ENCODE peak calls at places on chromosomes 13 and 19, in nine cellular contexts. E is MM.1S, H is HFFc6, G is keratinocyte, Y is left lung, V is RWPE1, M is hepatocyte, F is upper lobe of right lung, N is B cell. A is an unnamed sample.

GRCh38 chr19:40584007-40584406 is 7.3 kb downstream of the SHKBP1 start:
- DNase-seq in N (no peak), G (no peak), M (no peak), V (no peak), F (no peak), Y (no peak), H (no peak), E (no peak), A (no peak)

GRCh38 chr19:40392123-40392522 is 2.1 kb upstream of the HIPK4 start:
- DNase-seq in F (no peak), Y (no peak), V (no peak), E (no peak), G (no peak), N (no peak), H (no peak), M (no peak), A (no peak)

GRCh38 chr13:21034602-21035190 is 26.7 kb downstream of the LATS2 start:
- DNase-seq in G (no peak), V (no peak), N (no peak), E (no peak), F (no peak), M (no peak), H (no peak), Y (no peak), A (peak)

GRCh38 chr19:53908933-53909415 is at the start of gene CACNG7:
- DNase-seq in H (no peak), E (no peak), M (no peak), Y (no peak), V (no peak), G (no peak), F (no peak), N (no peak), A (no peak)

GRCh38 chr13:100520936-100521765 is 67.4 kb downstream of the GGACT start:
- DNase-seq in V (no peak), Y (no peak), N (no peak), E (no peak), G (no peak), M (no peak), H (no peak), F (no peak), A (no peak)

GRCh38 chr13:44578064-44578394 is 1.9 kb upstream of the TSC22D1 start:
- DNase-seq in V (no peak), H (no peak), N (no peak), F (no peak), G (no peak), M (no peak), Y (no peak), E (no peak), A (no peak)

GRCh38 chr19:5231857-5232503 is 108.6 kb downstream of the PTPRS start:
- DNase-seq in F (no peak), E (no peak), G (no peak), H (no peak), M (no peak), N (no peak), Y (no peak), V (no peak), A (no peak)

GRCh38 chr13:99587893-99588606 is 86.8 kb downstream of the TM9SF2 start:
- DNase-seq in M (no peak), G (no peak), H (no peak), Y (no peak), N (no peak), F (no peak), E (no peak), V (no peak), A (no peak)

GRCh38 chr19:11737964-11738745 is 591 bp downstream of the ZNF823 start:
- DNase-seq in Y (peak), H (peak), G (no peak), N (peak), F (peak), V (no peak), E (peak), M (peak), A (peak)

GRCh38 chr13:29282096-29282495 is 313.4 kb downstream of the SLC7A1 start:
- DNase-seq in V (no peak), G (no peak), H (no peak), N (no peak), E (no peak), F (no peak), Y (no peak), M (no peak), A (no peak)

GRCh38 chr13:29369060-29369743 is 226.3 kb downstream of the SLC7A1 start:
- DNase-seq in Y (no peak), F (no peak), G (no peak), M (peak), E (peak), V (peak), N (peak), H (peak), A (no peak)

GRCh38 chr19:39778763-39779162 is at the start of gene LEUTX:
- DNase-seq in F (no peak), G (no peak), H (no peak), Y (no peak), M (no peak), N (no peak), V (no peak), E (no peak), A (peak)

GRCh38 chr19:54305141-54305540 is 7.8 kb downstream of the LILRA5 start:
- DNase-seq in G (no peak), E (no peak), M (no peak), V (no peak), N (no peak), F (no peak), H (no peak), Y (no peak), A (no peak)

GRCh38 chr19:7772752-7773291 is 9.8 kb downstream of the CLEC4M start:
- DNase-seq in E (no peak), Y (no peak), M (no peak), F (no peak), N (no peak), H (no peak), G (peak), V (peak), A (peak)

GRCh38 chr19:13056052-13056660 is 46.5 kb downstream of the LYL1 start:
- DNase-seq in E (no peak), H (peak), G (peak), F (peak), N (no peak), Y (peak), V (peak), M (peak), A (no peak)

GRCh38 chr19:718251-719024 is 9.7 kb downstream of the PALM start:
- DNase-seq in N (peak), G (no peak), Y (no peak), M (no peak), V (no peak), F (no peak), H (no peak), E (no peak), A (no peak)

GRCh38 chr13:73136776-73137175 is 78.0 kb downstream of the KLF5 start:
- DNase-seq in F (no peak), H (peak), V (no peak), Y (no peak), N (no peak), E (no peak), G (no peak), M (no peak), A (no peak)

GRCh38 chr13:73133536-73133935 is 74.7 kb downstream of the KLF5 start:
- DNase-seq in N (no peak), F (no peak), E (no peak), H (peak), M (no peak), G (no peak), V (peak), Y (no peak), A (no peak)

GRCh38 chr13:73129023-73129422 is 70.2 kb downstream of the KLF5 start:
- DNase-seq in F (no peak), V (no peak), M (no peak), E (no peak), G (no peak), N (no peak), Y (no peak), H (no peak), A (no peak)

GRCh38 chr13:73131247-73131646 is 72.4 kb downstream of the KLF5 start:
- DNase-seq in N (no peak), M (no peak), F (no peak), E (no peak), H (no peak), V (no peak), G (no peak), Y (no peak), A (no peak)
- TF ChIP-seq CTCF in N (no peak), M (no peak), F (no peak), E (no peak), H (no peak), V (no peak), G (no peak), Y (no peak), A (no peak)

GRCh38 chr13:112614835-112615234 is 26.9 kb upstream of the TUBGCP3 start:
- DNase-seq in E (no peak), Y (no peak), V (no peak), M (no peak), N (no peak), F (no peak), G (no peak), H (no peak), A (no peak)

GRCh38 chr13:112615391-112615790 is 27.4 kb upstream of the TUBGCP3 start:
- DNase-seq in M (no peak), H (no peak), V (peak), E (no peak), N (no peak), Y (no peak), F (no peak), G (no peak), A (no peak)

GRCh38 chr13:112617754-112618375 is 29.9 kb upstream of the TUBGCP3 start:
- DNase-seq in H (no peak), Y (no peak), N (no peak), V (no peak), M (no peak), G (no peak), F (no peak), E (no peak), A (no peak)

GRCh38 chr13:112618501-112618900 is 30.5 kb upstream of the TUBGCP3 start:
- DNase-seq in M (no peak), F (no peak), N (no peak), E (no peak), V (no peak), H (no peak), G (no peak), Y (no peak), A (no peak)

DNA sequence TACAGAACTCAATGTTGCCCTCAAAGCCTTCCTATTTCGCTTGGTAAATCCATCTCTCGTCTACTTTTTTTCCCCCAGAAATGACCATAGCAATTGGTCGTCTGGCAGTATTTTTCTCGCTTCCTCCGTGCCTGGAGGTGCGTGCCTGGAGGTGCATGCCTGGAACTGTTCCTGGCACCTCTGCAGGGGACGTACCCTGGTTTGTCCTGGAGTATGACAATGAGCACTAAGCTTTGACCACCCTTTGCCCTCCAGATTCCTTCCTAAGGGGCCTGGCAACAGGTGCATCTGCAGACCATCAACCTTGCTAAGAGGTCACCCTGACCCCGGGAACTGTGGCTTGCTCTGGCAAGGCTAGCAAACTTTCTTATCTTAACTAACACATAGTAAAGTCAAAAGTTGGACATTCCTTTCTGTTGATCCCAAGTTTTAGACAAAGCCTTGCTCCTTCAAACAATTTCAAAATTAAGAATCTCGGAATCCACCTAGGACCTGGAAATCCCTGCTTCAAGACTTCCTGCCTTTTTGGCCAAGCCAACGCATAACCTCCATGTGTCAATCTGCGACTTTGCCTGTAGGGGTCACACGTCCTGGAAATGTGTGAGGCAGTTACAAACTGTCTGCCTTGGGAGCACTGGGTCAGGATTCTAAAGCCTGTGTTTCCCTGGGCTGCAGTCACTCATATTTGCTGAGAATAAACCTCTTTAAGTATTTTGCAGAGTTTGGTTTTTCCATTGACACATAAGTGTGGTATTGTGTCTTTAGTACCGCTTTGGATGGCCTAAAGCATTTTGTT is 28.8 kb upstream of the TUBGCP3 start:
- DNase-seq in F (no peak), V (no peak), M (peak), G (no peak), E (peak), Y (no peak), N (no peak), H (peak), A (peak)
- TF ChIP-seq CTCF in F (peak), V (peak), M (peak), G (peak), E (peak), Y (peak), N (peak), H (peak), A (peak)

GRCh38 chr13:35848316-35848715 is 282.9 kb downstream of the DCLK1 start:
- DNase-seq in V (no peak), M (peak), G (no peak), F (no peak), E (no peak), Y (no peak), H (no peak), N (no peak), A (no peak)
- TF ChIP-seq CTCF in V (no peak), M (no peak), G (no peak), F (no peak), E (no peak), Y (no peak), H (no peak), N (no peak), A (no peak)

GRCh38 chr13:77013853-77014542 is 13.0 kb downstream of the FBXL3 start:
- DNase-seq in N (no peak), V (no peak), E (no peak), F (no peak), G (no peak), H (no peak), Y (no peak), M (no peak), A (no peak)

GRCh38 chr13:77014906-77015685 is 11.9 kb downstream of the FBXL3 start:
- DNase-seq in H (no peak), Y (no peak), V (no peak), M (no peak), E (no peak), F (no peak), N (no peak), G (no peak), A (no peak)

GRCh38 chr13:77019756-77020155 is 7.2 kb downstream of the FBXL3 start:
- DNase-seq in V (no peak), G (no peak), F (no peak), E (no peak), M (no peak), N (no peak), H (no peak), Y (no peak), A (no peak)

GRCh38 chr13:77016241-77016812 is 10.6 kb downstream of the FBXL3 start:
- DNase-seq in N (no peak), G (no peak), Y (no peak), V (no peak), E (no peak), H (no peak), M (no peak), F (no peak), A (no peak)

DNA sequence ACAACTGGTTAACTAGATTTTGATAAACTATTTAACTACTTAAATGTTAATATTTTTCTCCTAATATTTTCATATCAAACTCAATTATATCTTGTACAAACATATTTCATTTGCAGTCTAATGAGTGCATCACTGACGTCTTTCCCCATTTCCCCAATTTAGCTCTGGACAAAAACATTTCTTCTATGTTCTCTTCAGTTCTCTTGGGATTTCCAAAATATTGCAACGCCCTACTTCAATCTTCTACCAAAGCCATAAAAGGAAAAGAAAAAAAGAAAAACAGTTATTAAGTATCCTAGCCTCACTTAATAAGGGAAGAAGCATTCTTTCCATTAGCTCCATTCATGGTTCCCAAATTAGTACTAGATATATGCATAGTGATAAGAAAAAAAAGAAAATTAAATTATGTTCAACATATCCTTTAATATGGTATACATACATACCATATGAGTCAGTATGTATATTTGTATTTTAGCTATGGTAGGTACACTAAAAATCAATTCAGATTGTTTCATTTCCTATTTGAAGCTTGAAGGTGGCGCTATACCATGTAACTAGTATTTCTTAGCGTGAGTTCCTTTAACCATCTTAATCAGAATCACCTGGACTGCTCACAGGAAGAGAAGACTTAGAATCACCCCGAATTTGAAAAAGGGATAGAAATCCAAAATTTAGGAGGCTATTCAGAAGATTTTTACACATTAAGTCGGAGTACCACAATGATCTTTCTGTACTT is 9.9 kb downstream of the FBXL3 start:
- DNase-seq in E (no peak), F (no peak), N (no peak), H (no peak), M (no peak), Y (no peak), V (no peak), G (no peak), A (no peak)
- TF ChIP-seq CTCF in E (no peak), F (no peak), N (no peak), H (peak), M (peak), Y (no peak), V (no peak), G (no peak), A (no peak)

GRCh38 chr19:14516048-14516534 is 2.1 kb downstream of the DNAJB1 start:
- DNase-seq in E (no peak), N (no peak), V (no peak), M (no peak), F (peak), H (no peak), G (no peak), Y (no peak), A (no peak)
- TF ChIP-seq CTCF in E (no peak), N (no peak), V (no peak), M (no peak), F (peak), H (peak), G (peak), Y (no peak), A (no peak)

GRCh38 chr19:43624933-43625332 is 5.5 kb upstream of the ZNF428 start:
- DNase-seq in F (peak), M (no peak), Y (peak), G (peak), N (peak), H (no peak), V (no peak), E (peak), A (peak)
- TF ChIP-seq CTCF in F (peak), M (peak), Y (no peak), G (peak), N (peak), H (no peak), V (no peak), E (peak), A (peak)

DNA sequence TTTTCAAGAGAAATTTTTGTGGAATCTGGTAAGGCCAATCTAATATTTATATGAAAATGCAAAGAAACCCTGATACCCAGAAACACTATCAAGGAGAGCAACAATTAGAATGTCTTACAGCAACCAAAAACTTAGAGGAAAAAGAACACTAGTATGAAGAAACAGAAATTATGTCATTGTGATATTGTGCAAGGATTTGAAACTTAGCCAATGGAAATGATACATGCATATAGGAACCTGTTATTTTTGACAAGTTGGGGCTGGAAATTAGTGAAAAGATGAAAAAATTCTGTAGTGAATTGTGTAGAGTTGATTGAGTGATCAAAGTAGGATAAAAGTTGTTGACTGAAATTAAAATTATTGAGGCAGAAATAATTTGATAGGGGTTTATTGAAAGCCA is 792.6 kb upstream of the SLITRK6 start:
- DNase-seq in N (no peak), M (no peak), E (no peak), V (peak), G (no peak), H (no peak), F (no peak), Y (no peak), A (no peak)
- TF ChIP-seq CTCF in N (no peak), M (no peak), E (no peak), V (no peak), G (no peak), H (no peak), F (no peak), Y (no peak), A (no peak)

DNA sequence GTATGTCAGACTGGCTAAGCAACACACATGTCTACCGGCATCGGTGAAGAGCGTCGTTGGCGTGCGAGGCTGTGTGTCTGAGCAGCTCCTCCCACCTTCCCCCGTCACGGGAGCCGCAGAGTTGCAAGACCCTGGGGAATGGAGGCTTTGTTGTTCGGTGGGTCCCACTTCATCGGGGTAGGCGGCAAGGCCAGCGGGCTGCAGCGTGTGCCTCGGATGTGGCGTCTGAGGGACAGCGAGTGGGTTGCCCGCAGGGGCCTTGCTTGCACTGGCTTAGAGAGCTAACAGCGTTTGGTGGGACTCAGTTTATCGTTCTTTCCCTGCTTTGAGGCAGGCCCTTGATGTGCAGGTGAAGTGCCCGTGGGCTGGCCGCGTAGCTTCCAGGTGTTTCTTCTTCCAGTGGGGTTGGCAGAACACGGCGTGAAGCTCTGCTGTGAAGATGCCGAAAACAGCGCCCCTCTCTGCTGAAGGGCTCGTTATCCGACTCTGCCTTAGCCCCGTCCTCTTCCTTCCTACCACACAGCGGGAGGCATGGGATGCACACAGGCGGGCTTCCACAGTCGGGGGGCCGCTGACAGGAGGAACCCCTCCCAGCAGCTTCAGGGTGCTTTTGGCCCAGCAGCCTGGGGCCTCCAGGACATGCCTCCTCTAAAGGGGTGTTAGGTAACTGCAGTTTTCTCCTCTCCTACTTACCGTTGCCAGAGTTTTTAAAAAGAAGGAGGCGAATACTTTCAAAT is 85.2 kb downstream of the ATP11A start:
- DNase-seq in Y (peak), V (no peak), G (no peak), H (no peak), E (no peak), F (no peak), M (no peak), N (no peak), A (no peak)
- TF ChIP-seq CTCF in Y (no peak), V (no peak), G (no peak), H (no peak), E (no peak), F (no peak), M (no peak), N (no peak), A (no peak)

DNA sequence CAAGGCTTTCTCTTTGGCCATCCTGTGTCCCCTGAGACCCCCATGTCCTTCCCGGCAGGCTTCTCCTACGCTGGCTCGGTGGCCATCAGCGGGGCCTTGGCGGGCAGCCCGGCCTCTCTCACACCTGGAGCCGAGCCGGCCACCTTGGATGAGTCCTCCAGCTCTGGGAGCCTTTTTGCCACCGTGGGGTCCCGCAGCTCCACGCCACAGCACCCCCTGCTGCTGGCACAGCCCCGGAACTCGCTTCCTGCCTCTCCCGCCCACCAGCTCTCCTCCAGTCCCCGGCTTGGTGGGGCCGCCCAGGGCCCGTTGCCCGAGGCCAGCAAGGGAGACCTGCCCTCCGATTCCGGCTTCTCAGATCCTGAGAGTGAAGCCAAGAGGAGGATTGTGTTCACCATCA is 14.2 kb downstream of the PLEKHJ1 start:
- DNase-seq in F (no peak), N (no peak), G (no peak), E (no peak), V (no peak), M (no peak), Y (no peak), H (no peak), A (no peak)
- TF ChIP-seq CTCF in F (peak), N (no peak), G (no peak), E (peak), V (no peak), M (peak), Y (no peak), H (peak), A (no peak)

A was measured in GM13976.